ENCODE peak calls at places on chromosome 1, in five cellular contexts. T is kidney, Z is left ventricle myocardium inferior, L is nephron progenitor cell, V is ovary. O is an unnamed sample.

GRCh38 chr1:24914226-24915069 is 15.6 kb downstream of the RUNX3 start:
- DNase-seq in T (no peak), Z (no peak), L (peak), V (no peak), O (no peak)

GRCh38 chr1:40309374-40310128 is 7.5 kb downstream of the COL9A2 start:
- DNase-seq in T (no peak), Z (no peak), L (no peak), V (peak), O (no peak)

GRCh38 chr1:2032737-2033136 is 13.6 kb downstream of the GABRD start:
- DNase-seq in T (no peak), Z (no peak), L (no peak), V (no peak), O (no peak)

GRCh38 chr1:212595229-212595628 is 13.3 kb upstream of the ATF3 start:
- DNase-seq in T (no peak), Z (no peak), L (no peak), V (no peak), O (no peak)

GRCh38 chr1:153122831-153123421 is 9.6 kb upstream of the SPRR2F start:
- DNase-seq in T (no peak), Z (no peak), L (peak), V (peak), O (no peak)

GRCh38 chr1:17653728-17654351 is 101.3 kb upstream of the ACTL8 start:
- DNase-seq in T (peak), Z (no peak), L (peak), V (peak), O (no peak)

GRCh38 chr1:59685666-59686065 is 129.1 kb upstream of the HOOK1 start:
- DNase-seq in T (no peak), Z (no peak), L (no peak), V (no peak), O (no peak)

GRCh38 chr1:108194051-108194450 is 6.1 kb downstream of the SLC25A24 start:
- DNase-seq in T (no peak), Z (no peak), L (no peak), V (no peak), O (no peak)

GRCh38 chr1:1001057-1001630 is 1.2 kb upstream of the HES4 start:
- DNase-seq in T (peak), Z (no peak), L (no peak), V (no peak), O (no peak)

GRCh38 chr1:25697426-25698220 is 81.0 kb downstream of the MAN1C1 start:
- DNase-seq in T (no peak), Z (no peak), L (no peak), V (no peak), O (no peak)

GRCh38 chr1:222225171-222225570 is 322.7 kb downstream of the HHIPL2 start:
- DNase-seq in T (no peak), Z (no peak), L (no peak), V (no peak), O (no peak)

GRCh38 chr1:1425753-1426495 is 4.8 kb upstream of the ANKRD65 start:
- DNase-seq in T (peak), Z (no peak), L (peak), V (no peak), O (no peak)

GRCh38 chr1:66374561-66375111 is 159.3 kb upstream of the SGIP1 start:
- DNase-seq in T (no peak), Z (no peak), L (no peak), V (no peak), O (no peak)

GRCh38 chr1:50861742-50862141 is 98.3 kb downstream of the FAF1 start:
- DNase-seq in T (no peak), Z (no peak), L (no peak), V (no peak), O (no peak)

GRCh38 chr1:4932666-4933065 is 278.3 kb downstream of the AJAP1 start:
- DNase-seq in T (no peak), Z (no peak), L (no peak), V (no peak), O (no peak)

GRCh38 chr1:107477233-107477632 is 336.4 kb downstream of the NTNG1 start:
- DNase-seq in T (no peak), Z (no peak), L (no peak), V (no peak), O (no peak)

GRCh38 chr1:244603498-244603897 is 49.4 kb upstream of the DESI2 start:
- DNase-seq in T (no peak), Z (no peak), L (no peak), V (no peak), O (no peak)

GRCh38 chr1:206714331-206715058 is 29.8 kb downstream of the MAPKAPK2 start:
- DNase-seq in T (no peak), Z (no peak), L (no peak), V (no peak), O (no peak)

GRCh38 chr1:9670085-9670484 is 18.6 kb downstream of the PIK3CD start:
- DNase-seq in T (no peak), Z (no peak), L (no peak), V (no peak), O (no peak)

GRCh38 chr1:26942656-26943055 is 17.6 kb downstream of the KDF1 start:
- DNase-seq in T (no peak), Z (no peak), L (no peak), V (no peak), O (no peak)

GRCh38 chr1:232510367-232511110 is 119.4 kb downstream of the SIPA1L2 start:
- DNase-seq in T (no peak), Z (no peak), L (no peak), V (no peak), O (no peak)

GRCh38 chr1:16628361-16629111 is 15.2 kb upstream of the NBPF1 start:
- DNase-seq in T (peak), Z (no peak), L (peak), V (peak), O (peak)

GRCh38 chr1:56081151-56081550 is 498.2 kb downstream of the PLPP3 start:
- DNase-seq in T (no peak), Z (peak), L (no peak), V (peak), O (no peak)

GRCh38 chr1:214898154-214898553 is 184.4 kb upstream of the KCNK2 start:
- DNase-seq in T (no peak), Z (no peak), L (no peak), V (no peak), O (no peak)
- TF ChIP-seq CTCF in T (no peak), Z (no peak), L (no peak), V (no peak), O (no peak)

GRCh38 chr1:3320246-3321152 is 134.0 kb upstream of the ARHGEF16 start:
- DNase-seq in T (no peak), Z (no peak), L (no peak), V (no peak), O (no peak)
- TF ChIP-seq CTCF in T (no peak), Z (no peak), L (no peak), V (no peak), O (no peak)

GRCh38 chr1:231481289-231481688 is 47.2 kb upstream of the TSNAX start:
- DNase-seq in T (no peak), Z (no peak), L (no peak), V (no peak), O (no peak)

GRCh38 chr1:231478386-231478785 is 50.1 kb upstream of the TSNAX start:
- DNase-seq in T (no peak), Z (no peak), L (no peak), V (no peak), O (no peak)

GRCh38 chr1:231480008-231480407 is 48.5 kb upstream of the TSNAX start:
- DNase-seq in T (no peak), Z (no peak), L (no peak), V (no peak), O (no peak)

DNA sequence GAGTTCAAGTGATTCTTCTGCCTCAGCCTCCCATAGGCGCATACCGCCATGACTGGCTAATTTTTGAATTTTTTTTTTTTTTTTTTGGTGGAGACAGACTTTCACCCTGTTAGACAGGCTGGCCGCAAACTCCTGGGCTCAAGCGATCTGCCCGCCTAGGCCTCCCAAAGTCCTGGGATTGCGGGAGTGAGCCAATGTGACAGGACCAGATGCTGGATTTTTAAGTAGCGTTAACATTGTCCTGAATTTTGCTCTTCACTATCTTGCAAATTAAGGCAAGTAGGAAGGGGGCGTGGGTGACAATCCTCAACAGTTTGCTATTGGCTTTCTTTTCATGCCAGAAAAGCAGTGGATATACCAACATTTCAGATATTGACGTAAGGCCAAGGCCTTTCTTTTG is 49.7 kb upstream of the TSNAX start:
- DNase-seq in T (no peak), Z (no peak), L (no peak), V (no peak), O (no peak)
- TF ChIP-seq CTCF in T (no peak), Z (no peak), L (no peak), V (no peak), O (no peak)

GRCh38 chr1:218431476-218431875 is 86.3 kb downstream of the TGFB2 start:
- DNase-seq in T (no peak), Z (no peak), L (no peak), V (no peak), O (no peak)
- TF ChIP-seq CTCF in T (no peak), Z (no peak), L (no peak), V (no peak), O (no peak)

GRCh38 chr1:171742577-171742922 is 685 bp upstream of the VAMP4 start:
- DNase-seq in T (no peak), Z (peak), L (peak), V (peak), O (peak)

GRCh38 chr1:171739646-171740045 is 2.2 kb downstream of the VAMP4 start:
- DNase-seq in T (no peak), Z (no peak), L (no peak), V (no peak), O (no peak)

GRCh38 chr1:171741872-171742576 is at the start of gene VAMP4:
- DNase-seq in T (peak), Z (peak), L (peak), V (peak), O (peak)

GRCh38 chr1:171740356-171740863 is 1.5 kb downstream of the VAMP4 start:
- DNase-seq in T (no peak), Z (no peak), L (no peak), V (no peak), O (no peak)

DNA sequence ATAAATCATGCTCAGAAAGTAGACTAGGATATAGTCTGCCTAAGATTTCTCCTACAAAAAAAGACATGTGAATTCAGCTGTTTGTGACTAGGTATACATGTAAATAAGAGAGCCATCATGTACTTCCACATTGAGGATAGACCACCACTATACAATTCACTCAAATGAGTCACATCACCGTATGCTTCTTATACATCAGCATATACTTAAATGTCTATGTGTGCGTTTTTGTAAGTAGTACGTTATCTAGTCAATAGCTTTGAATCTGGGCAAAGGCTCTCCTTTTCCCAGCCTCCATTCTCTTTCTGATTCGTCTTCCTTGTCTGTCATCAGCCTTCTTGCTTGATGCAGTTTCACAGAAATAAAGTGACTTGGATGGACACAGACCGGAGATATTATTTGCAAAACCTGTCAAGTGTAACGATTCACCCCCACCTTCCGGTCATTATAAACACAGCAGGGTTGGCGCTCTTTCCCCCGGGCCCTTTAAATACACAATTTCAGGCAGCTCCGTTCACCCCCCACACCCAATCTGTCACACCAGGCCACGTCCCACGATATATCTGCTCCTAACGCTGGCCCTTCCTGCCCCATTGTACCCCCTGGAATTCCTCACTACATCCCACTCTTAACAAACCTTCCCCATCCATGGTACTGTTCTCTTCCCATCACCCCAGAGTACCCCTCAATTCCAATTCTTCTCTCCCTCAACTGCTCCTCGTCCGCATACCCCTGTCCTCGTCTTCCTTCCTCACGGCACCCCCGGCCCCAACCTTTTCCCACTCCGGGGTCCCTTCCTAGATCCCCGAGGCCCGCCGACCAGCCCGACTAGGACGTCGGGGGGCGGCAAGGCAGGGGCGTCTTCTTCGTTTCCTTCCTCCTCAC is 636 bp downstream of the VAMP4 start:
- DNase-seq in T (no peak), Z (peak), L (peak), V (peak), O (peak)
- TF ChIP-seq CTCF in T (no peak), Z (no peak), L (no peak), V (no peak), O (no peak)

GRCh38 chr1:113742515-113742914 is 16.8 kb downstream of the PHTF1 start:
- DNase-seq in T (no peak), Z (no peak), L (no peak), V (no peak), O (no peak)
- TF ChIP-seq CTCF in T (no peak), Z (no peak), L (no peak), V (no peak), O (no peak)